ENCODE peak calls at places on chromosomes 3 and 15, in four cellular contexts. One of them, this sample, is unnamed. For H3K27me3, the result is how much of the 10 kb centered on the place peaks cover.

GRCh38 chr3:8845641-8846040 is 76.2 kb upstream of the OXTR start:
- DNase-seq in cardiac muscle cell: no peak
- DNase-seq in uterus: no peak
- DNase-seq in foreskin keratinocyte: peak
- DNase-seq in this sample: no peak

GRCh38 chr3:185645596-185646381 is 59.7 kb downstream of the SENP2 start:
- DNase-seq in cardiac muscle cell: no peak
- DNase-seq in uterus: no peak
- DNase-seq in foreskin keratinocyte: no peak
- DNase-seq in this sample: no peak

GRCh38 chr3:29554584-29554983 is 273.7 kb downstream of the RBMS3 start:
- DNase-seq in uterus: no peak
- DNase-seq in cardiac muscle cell: no peak
- DNase-seq in foreskin keratinocyte: no peak
- DNase-seq in this sample: no peak

GRCh38 chr3:36695769-36696137 is 68.6 kb downstream of the DCLK3 start:
- DNase-seq in cardiac muscle cell: peak
- DNase-seq in uterus: no peak
- DNase-seq in foreskin keratinocyte: peak
- DNase-seq in this sample: peak

GRCh38 chr15:85770722-85771041 is 24.0 kb downstream of the KLHL25 start:
- DNase-seq in foreskin keratinocyte: no peak
- DNase-seq in uterus: no peak
- DNase-seq in cardiac muscle cell: no peak
- DNase-seq in this sample: no peak

GRCh38 chr3:112074616-112075497 is 11.3 kb upstream of the C3orf52 start:
- DNase-seq in uterus: no peak
- DNase-seq in foreskin keratinocyte: peak
- DNase-seq in cardiac muscle cell: peak
- DNase-seq in this sample: peak

GRCh38 chr3:66603161-66603611 is 102.4 kb upstream of the LRIG1 start:
- DNase-seq in cardiac muscle cell: no peak
- DNase-seq in foreskin keratinocyte: peak
- DNase-seq in uterus: no peak
- DNase-seq in this sample: no peak

GRCh38 chr3:31053299-31053698 is 158.8 kb upstream of the GADL1 start:
- DNase-seq in uterus: no peak
- DNase-seq in foreskin keratinocyte: no peak
- DNase-seq in cardiac muscle cell: no peak
- DNase-seq in this sample: no peak

GRCh38 chr3:28726840-28727239 is 378.2 kb upstream of the AZI2 start:
- DNase-seq in cardiac muscle cell: peak
- DNase-seq in foreskin keratinocyte: peak
- DNase-seq in uterus: no peak
- DNase-seq in this sample: no peak

GRCh38 chr15:62828364-62828763 is 214.2 kb upstream of the TPM1 start:
- DNase-seq in cardiac muscle cell: no peak
- DNase-seq in uterus: no peak
- DNase-seq in foreskin keratinocyte: no peak
- DNase-seq in this sample: no peak

GRCh38 chr3:132253262-132253878 is 63.8 kb upstream of the ACP3 start:
- DNase-seq in cardiac muscle cell: peak
- DNase-seq in uterus: peak
- DNase-seq in foreskin keratinocyte: peak
- DNase-seq in this sample: peak

GRCh38 chr3:195258449-195259145 is 12.4 kb downstream of the XXYLT1 start:
- DNase-seq in foreskin keratinocyte: no peak
- DNase-seq in uterus: no peak
- DNase-seq in cardiac muscle cell: no peak
- DNase-seq in this sample: no peak

DNA sequence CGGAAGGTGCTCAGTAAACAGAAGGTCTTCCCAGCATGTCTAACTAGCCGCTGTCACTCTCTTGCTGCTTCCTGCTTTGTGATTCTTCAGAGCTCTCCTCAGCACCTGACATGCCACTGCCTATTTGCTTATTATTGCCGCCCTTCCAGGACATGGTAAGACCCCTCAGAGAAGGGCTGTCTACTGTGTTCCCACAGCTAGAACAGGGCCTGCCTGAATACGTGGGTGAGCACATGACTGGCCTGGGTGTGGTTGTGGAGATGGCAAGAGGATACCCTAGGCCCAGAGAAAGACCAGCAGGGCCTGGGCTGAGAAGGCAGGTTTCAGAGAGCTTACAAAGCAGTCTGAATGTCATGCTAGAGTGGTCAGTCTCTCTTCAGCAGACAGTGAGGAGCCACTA is 2.4 kb upstream of the EPHB1 start:
- DNase-seq in foreskin keratinocyte: no peak
- DNase-seq in cardiac muscle cell: no peak
- DNase-seq in uterus: no peak
- DNase-seq in this sample: no peak
- H3K27me3 ChIP-seq in foreskin keratinocyte: under half
- H3K27me3 ChIP-seq in cardiac muscle cell: half or more
- H3K27me3 ChIP-seq in uterus: under half
- H3K27me3 ChIP-seq in this sample: under half

DNA sequence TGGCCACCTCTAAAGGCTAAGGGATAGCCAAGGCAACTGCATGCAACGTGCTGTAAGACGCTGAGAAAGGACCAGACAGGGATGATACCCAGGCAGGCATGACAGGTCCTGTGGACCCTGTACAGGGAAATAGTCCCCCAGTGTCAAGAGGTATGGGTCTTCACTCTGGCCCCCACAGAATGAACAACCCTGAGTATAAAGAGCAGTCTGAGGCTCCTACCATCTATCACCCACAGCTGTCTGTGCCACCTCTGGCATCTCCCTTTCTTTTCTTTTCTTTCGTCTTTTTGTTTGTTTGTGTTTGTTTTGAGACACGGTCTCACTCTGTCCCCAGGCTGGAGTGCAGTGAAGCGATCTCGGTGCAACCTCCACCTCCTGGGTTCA is 18.7 kb downstream of the SLC25A20 start:
- DNase-seq in cardiac muscle cell: no peak
- DNase-seq in uterus: no peak
- DNase-seq in foreskin keratinocyte: no peak
- DNase-seq in this sample: no peak
- H3K27ac ChIP-seq in cardiac muscle cell: no peak
- H3K27ac ChIP-seq in uterus: no peak
- H3K27ac ChIP-seq in foreskin keratinocyte: no peak
- H3K27ac ChIP-seq in this sample: no peak

DNA sequence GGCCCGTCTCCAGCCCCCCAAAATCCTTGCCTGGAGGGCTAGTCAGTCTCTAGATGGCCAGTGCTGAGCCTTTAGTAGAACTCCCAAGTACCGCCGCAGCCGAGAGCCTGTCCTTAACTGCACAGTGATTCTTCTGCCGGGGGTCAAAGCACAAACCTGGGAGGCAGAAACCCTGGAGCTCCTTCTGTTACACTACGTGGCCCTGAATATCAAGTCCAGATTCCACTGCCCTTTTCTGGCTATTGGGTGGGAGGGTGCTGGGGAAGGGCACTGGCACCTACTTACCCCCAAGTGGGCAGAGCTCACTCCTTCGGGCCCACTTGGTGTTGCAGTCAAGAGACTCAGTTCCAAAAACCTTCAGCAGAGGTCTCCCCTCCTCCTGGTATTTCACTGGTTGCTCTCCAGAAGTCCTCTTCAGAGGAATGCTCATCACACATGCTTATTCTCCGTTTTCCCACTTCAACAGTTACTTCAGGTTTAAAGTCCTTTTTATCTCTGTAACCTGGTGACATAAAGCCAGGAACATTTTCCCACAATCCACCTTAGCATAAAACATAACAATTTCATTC is 10.8 kb downstream of the PDHB start:
- DNase-seq in uterus: no peak
- DNase-seq in cardiac muscle cell: peak
- DNase-seq in foreskin keratinocyte: no peak
- DNase-seq in this sample: no peak
- TF ChIP-seq CTCF in uterus: no peak
- TF ChIP-seq CTCF in cardiac muscle cell: peak
- TF ChIP-seq CTCF in foreskin keratinocyte: peak
- TF ChIP-seq CTCF in this sample: peak

DNA sequence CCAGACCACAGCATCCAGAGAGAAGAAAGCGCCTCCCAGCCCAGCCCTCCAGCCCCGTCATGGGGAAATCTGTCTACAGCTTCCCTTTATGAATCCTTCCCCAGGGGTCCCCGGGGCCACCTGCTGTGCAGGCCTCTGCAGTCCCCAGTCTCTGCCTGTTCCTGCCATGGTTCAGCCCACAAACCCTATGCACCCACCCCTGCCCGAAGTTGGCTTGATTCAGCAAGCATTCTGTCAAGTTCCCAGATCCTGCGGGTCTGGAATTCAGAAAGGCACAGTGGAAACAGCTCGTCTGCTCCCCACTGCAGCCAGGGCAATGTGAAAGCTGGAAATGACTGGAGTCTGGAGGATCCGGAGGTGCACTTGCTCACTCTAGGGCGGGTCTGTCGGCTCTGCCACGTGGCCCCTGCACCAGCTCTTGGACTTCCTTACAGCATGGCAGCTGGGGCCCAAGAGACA is 2.9 kb upstream of the OCA2 start:
- DNase-seq in uterus: no peak
- DNase-seq in foreskin keratinocyte: no peak
- DNase-seq in cardiac muscle cell: no peak
- DNase-seq in this sample: no peak
- H3K27me3 ChIP-seq in uterus: under half
- H3K27me3 ChIP-seq in foreskin keratinocyte: under half
- H3K27me3 ChIP-seq in cardiac muscle cell: half or more
- H3K27me3 ChIP-seq in this sample: under half

GRCh38 chr3:101825904-101826445 is 23.3 kb upstream of the NFKBIZ start:
- DNase-seq in cardiac muscle cell: peak
- DNase-seq in uterus: no peak
- DNase-seq in foreskin keratinocyte: no peak
- DNase-seq in this sample: no peak
- H3K27ac ChIP-seq in cardiac muscle cell: peak
- H3K27ac ChIP-seq in uterus: peak
- H3K27ac ChIP-seq in foreskin keratinocyte: no peak
- H3K27ac ChIP-seq in this sample: no peak

GRCh38 chr3:14949126-14949525 is 1.7 kb downstream of the NR2C2 start:
- DNase-seq in foreskin keratinocyte: no peak
- DNase-seq in uterus: no peak
- DNase-seq in cardiac muscle cell: no peak
- DNase-seq in this sample: no peak

GRCh38 chr3:14946749-14947104 is 656 bp upstream of the NR2C2 start:
- DNase-seq in foreskin keratinocyte: no peak
- DNase-seq in uterus: no peak
- DNase-seq in cardiac muscle cell: no peak
- DNase-seq in this sample: no peak

GRCh38 chr3:14947105-14947885 is at the start of gene NR2C2:
- DNase-seq in uterus: peak
- DNase-seq in cardiac muscle cell: peak
- DNase-seq in foreskin keratinocyte: peak
- DNase-seq in this sample: no peak

GRCh38 chr3:14948609-14949038 is 1.2 kb downstream of the NR2C2 start:
- DNase-seq in uterus: no peak
- DNase-seq in foreskin keratinocyte: no peak
- DNase-seq in cardiac muscle cell: no peak
- DNase-seq in this sample: no peak

GRCh38 chr3:14947886-14948608 is 664 bp downstream of the NR2C2 start:
- DNase-seq in foreskin keratinocyte: peak
- DNase-seq in uterus: peak
- DNase-seq in cardiac muscle cell: peak
- DNase-seq in this sample: peak
- TF ChIP-seq CTCF in foreskin keratinocyte: peak
- TF ChIP-seq CTCF in uterus: no peak
- TF ChIP-seq CTCF in cardiac muscle cell: no peak
- TF ChIP-seq CTCF in this sample: no peak

GRCh38 chr15:83654379-83655236 is 685 bp downstream of the ADAMTSL3 start:
- DNase-seq in foreskin keratinocyte: no peak
- DNase-seq in uterus: peak
- DNase-seq in cardiac muscle cell: peak
- DNase-seq in this sample: no peak

GRCh38 chr15:83653639-83654378 is at the start of gene ADAMTSL3:
- DNase-seq in foreskin keratinocyte: peak
- DNase-seq in uterus: peak
- DNase-seq in cardiac muscle cell: peak
- DNase-seq in this sample: no peak

GRCh38 chr15:83656192-83656591 is 2.3 kb downstream of the ADAMTSL3 start:
- DNase-seq in uterus: no peak
- DNase-seq in foreskin keratinocyte: no peak
- DNase-seq in cardiac muscle cell: no peak
- DNase-seq in this sample: no peak

GRCh38 chr15:83656943-83657528 is 3.1 kb downstream of the ADAMTSL3 start:
- DNase-seq in cardiac muscle cell: no peak
- DNase-seq in uterus: no peak
- DNase-seq in foreskin keratinocyte: no peak
- DNase-seq in this sample: no peak

DNA sequence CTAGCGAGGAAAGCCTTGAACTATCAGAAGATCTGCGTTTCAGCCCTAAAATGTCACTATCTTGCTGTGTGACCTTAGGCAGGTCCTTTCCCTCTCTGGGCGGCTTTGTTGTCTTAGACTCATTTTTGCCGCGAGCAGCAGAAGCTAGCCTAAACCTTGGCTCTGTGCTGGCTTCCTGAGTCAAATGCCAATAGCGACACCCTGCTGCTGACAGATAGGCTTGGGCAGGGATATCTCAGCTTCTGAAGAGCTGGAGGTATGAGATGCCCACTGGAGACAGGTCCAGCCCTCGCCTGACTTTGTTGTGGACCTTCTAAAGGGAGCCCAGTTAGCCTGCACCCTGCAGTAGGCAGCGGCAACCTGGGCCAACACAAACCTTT is 1.3 kb downstream of the ADAMTSL3 start:
- DNase-seq in foreskin keratinocyte: no peak
- DNase-seq in uterus: no peak
- DNase-seq in cardiac muscle cell: no peak
- DNase-seq in this sample: no peak
- H3K27me3 ChIP-seq in foreskin keratinocyte: half or more
- H3K27me3 ChIP-seq in uterus: under half
- H3K27me3 ChIP-seq in cardiac muscle cell: under half
- H3K27me3 ChIP-seq in this sample: under half

GRCh38 chr3:126777366-126777765 is 73.3 kb downstream of the CHCHD6 start:
- DNase-seq in uterus: no peak
- DNase-seq in foreskin keratinocyte: no peak
- DNase-seq in cardiac muscle cell: no peak
- DNase-seq in this sample: no peak

GRCh38 chr3:126770096-126770495 is 66.1 kb downstream of the CHCHD6 start:
- DNase-seq in foreskin keratinocyte: no peak
- DNase-seq in uterus: no peak
- DNase-seq in cardiac muscle cell: no peak
- DNase-seq in this sample: no peak

GRCh38 chr3:126768903-126769302 is 64.9 kb downstream of the CHCHD6 start:
- DNase-seq in cardiac muscle cell: no peak
- DNase-seq in foreskin keratinocyte: no peak
- DNase-seq in uterus: no peak
- DNase-seq in this sample: no peak

GRCh38 chr3:126773167-126773566 is 69.1 kb downstream of the CHCHD6 start:
- DNase-seq in cardiac muscle cell: no peak
- DNase-seq in foreskin keratinocyte: peak
- DNase-seq in uterus: no peak
- DNase-seq in this sample: no peak

GRCh38 chr3:126773783-126774182 is 69.7 kb downstream of the CHCHD6 start:
- DNase-seq in uterus: no peak
- DNase-seq in foreskin keratinocyte: no peak
- DNase-seq in cardiac muscle cell: no peak
- DNase-seq in this sample: no peak
- H3K27ac ChIP-seq in uterus: no peak
- H3K27ac ChIP-seq in foreskin keratinocyte: no peak
- H3K27ac ChIP-seq in cardiac muscle cell: no peak
- H3K27ac ChIP-seq in this sample: no peak